ENCODE peak calls at places on chromosomes 6 and 20, in four cellular contexts. K is OCI-LY7, J is WERI-Rb-1, B is suprapubic skin. R is an unnamed sample.

GRCh38 chr6:156585859-156586258 is 191.3 kb upstream of the ARID1B start:
- DNase-seq in B (no peak), K (no peak), J (no peak), R (peak)

GRCh38 chr20:16191496-16191895 is 381.8 kb downstream of the KIF16B start:
- DNase-seq in B (no peak), K (no peak), J (no peak), R (no peak)

GRCh38 chr6:2132911-2133310 is 112.5 kb downstream of the GMDS start:
- DNase-seq in B (no peak), K (no peak), J (no peak), R (no peak)

GRCh38 chr20:9500121-9500911 is 14.1 kb upstream of the LAMP5 start:
- DNase-seq in K (no peak), B (no peak), J (no peak), R (no peak)

GRCh38 chr20:64113796-64114355 is 6.5 kb upstream of the NPBWR2 start:
- DNase-seq in K (no peak), J (no peak), B (peak), R (no peak)

GRCh38 chr6:154508573-154509375 is 1.7 kb downstream of the CNKSR3 start:
- DNase-seq in B (no peak), J (no peak), K (no peak), R (no peak)

GRCh38 chr6:62669831-62670230 is 383.8 kb upstream of the KHDRBS2 start:
- DNase-seq in K (no peak), B (no peak), J (no peak), R (no peak)

GRCh38 chr6:44606506-44606905 is 219.0 kb downstream of the CDC5L start:
- DNase-seq in K (no peak), B (peak), J (no peak), R (no peak)

GRCh38 chr6:85756982-85757381 is 114.3 kb upstream of the SYNCRIP start:
- DNase-seq in J (no peak), B (no peak), K (peak), R (peak)

GRCh38 chr20:34693414-34693813 is 10.7 kb upstream of the TP53INP2 start:
- DNase-seq in B (no peak), K (no peak), J (no peak), R (peak)

GRCh38 chr20:46104262-46104661 is 13.9 kb upstream of the CD40 start:
- DNase-seq in B (no peak), K (no peak), J (no peak), R (no peak)

GRCh38 chr6:28351087-28351486 is 1.3 kb downstream of the ZKSCAN3 start:
- DNase-seq in J (no peak), K (no peak), B (no peak), R (no peak)
- H3K27ac ChIP-seq in J (no peak), K (no peak), B (no peak), R (no peak)

GRCh38 chr6:30495993-30496392 is 6.7 kb downstream of the HLA-E start:
- DNase-seq in B (peak), K (no peak), J (no peak), R (no peak)
- H3K27ac ChIP-seq in B (peak), K (no peak), J (no peak), R (no peak)

DNA sequence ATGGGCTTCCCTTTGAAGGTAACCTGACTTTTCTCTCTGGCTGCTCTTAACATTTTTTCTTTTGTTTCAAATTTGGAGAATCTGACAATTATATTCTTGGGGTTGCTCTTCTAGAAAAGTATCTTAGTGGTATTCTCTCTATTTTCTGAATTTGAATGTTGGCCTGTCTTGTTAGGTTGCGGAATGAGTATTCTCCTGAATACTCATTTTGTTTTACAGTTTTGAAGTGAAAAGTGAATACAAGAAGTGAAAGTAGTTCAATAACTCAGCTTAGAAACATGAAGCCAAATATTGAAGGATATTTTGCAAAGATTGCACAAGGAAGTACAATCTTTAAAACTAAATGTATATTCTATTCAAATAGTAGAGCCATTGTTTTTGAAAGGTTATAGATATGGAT is 120.2 kb upstream of the MAP3K4 start:
- DNase-seq in B (no peak), K (no peak), J (no peak), R (no peak)
- H3K27ac ChIP-seq in B (no peak), K (no peak), J (no peak), R (no peak)

DNA sequence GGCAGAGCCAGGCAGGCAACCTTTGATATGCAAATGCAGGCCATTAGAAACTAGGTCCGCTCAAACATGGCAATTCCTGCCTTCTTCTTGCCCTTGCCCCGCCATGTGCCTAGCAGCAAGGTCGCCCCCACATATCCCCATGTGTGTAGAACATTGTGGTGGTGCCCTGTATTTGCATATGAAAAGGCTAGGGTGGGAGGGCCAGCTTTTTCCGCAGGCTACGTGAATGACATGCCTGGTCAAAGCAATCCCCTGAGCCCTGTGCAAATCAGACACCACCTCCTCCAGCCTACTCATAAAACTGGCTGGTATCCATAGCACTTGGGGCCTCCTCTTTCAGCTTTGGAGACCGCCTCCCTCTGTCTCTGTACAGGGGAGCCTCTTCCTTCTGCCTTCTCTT is 31.6 kb downstream of the GSTA2 start:
- DNase-seq in J (no peak), K (no peak), B (no peak), R (no peak)
- H3K27ac ChIP-seq in J (no peak), K (no peak), B (no peak), R (no peak)